ENCODE peak calls at places on chromosomes 3 and 15, in four cellular contexts. P, T, Q and J are unnamed samples.

GRCh38 chr3:160183375-160184076 is 41.7 kb upstream of the C3orf80 start:
- DNase-seq in Q (no peak), P (no peak), T (no peak), J (no peak)

GRCh38 chr3:184685646-184686045 is 26.2 kb downstream of the MAGEF1 start:
- DNase-seq in T (peak), Q (no peak), P (no peak), J (no peak)

GRCh38 chr15:81133782-81134461 is at the start of gene CFAP161:
- DNase-seq in Q (peak), P (no peak), T (no peak), J (no peak)

GRCh38 chr3:138441742-138442141 is 7.3 kb downstream of the ESYT3 start:
- DNase-seq in P (no peak), T (no peak), Q (peak), J (no peak)

GRCh38 chr15:39269821-39270220 is 311.1 kb upstream of the THBS1 start:
- DNase-seq in P (no peak), Q (no peak), T (no peak), J (no peak)

GRCh38 chr15:82122754-82123400 is 77.1 kb upstream of the MEX3B start:
- DNase-seq in T (peak), P (peak), Q (peak), J (peak)

GRCh38 chr3:5494913-5495519 is 307.5 kb downstream of the EDEM1 start:
- DNase-seq in T (no peak), Q (no peak), P (no peak), J (no peak)

GRCh38 chr3:127489357-127489756 is 101.2 kb downstream of the TPRA1 start:
- DNase-seq in T (no peak), P (no peak), Q (no peak), J (peak)

GRCh38 chr3:188345223-188345622 is 191.3 kb downstream of the LPP start:
- DNase-seq in P (no peak), Q (peak), T (no peak), J (no peak)

GRCh38 chr3:186073641-186074040 is 35.2 kb downstream of the ETV5 start:
- DNase-seq in Q (no peak), P (no peak), T (no peak), J (no peak)

GRCh38 chr3:122067214-122067550 is 12.0 kb downstream of the CD86 start:
- DNase-seq in T (no peak), Q (no peak), P (no peak), J (no peak)

GRCh38 chr15:55231455-55231854 is 34.7 kb upstream of the RSL24D1 start:
- DNase-seq in P (no peak), Q (no peak), T (no peak), J (no peak)
- TF ChIP-seq CTCF in P (no peak), Q (no peak), T (no peak), J (no peak)

DNA sequence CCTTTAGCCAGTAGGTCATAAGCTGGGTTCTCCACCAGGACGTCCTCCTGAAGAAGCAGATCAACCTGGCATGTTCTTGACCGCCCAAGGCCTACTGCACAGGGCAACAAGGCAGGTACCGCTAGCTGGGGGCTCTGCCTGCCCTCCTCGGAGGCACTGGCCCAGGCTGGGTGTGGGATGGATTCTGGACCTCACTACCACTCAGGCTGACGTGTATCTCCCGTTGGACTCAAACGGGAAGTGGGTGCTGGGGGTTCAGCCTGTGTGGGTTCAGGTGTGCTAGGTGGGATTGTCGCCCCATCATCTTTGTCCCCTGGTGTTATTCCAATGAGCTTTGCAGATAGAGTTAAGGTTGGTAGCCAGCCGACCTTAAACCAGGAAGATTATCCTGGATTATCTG is 95.0 kb upstream of the SNRPA1 start:
- DNase-seq in T (peak), P (no peak), Q (no peak), J (no peak)
- TF ChIP-seq CTCF in T (no peak), P (no peak), Q (no peak), J (no peak)

DNA sequence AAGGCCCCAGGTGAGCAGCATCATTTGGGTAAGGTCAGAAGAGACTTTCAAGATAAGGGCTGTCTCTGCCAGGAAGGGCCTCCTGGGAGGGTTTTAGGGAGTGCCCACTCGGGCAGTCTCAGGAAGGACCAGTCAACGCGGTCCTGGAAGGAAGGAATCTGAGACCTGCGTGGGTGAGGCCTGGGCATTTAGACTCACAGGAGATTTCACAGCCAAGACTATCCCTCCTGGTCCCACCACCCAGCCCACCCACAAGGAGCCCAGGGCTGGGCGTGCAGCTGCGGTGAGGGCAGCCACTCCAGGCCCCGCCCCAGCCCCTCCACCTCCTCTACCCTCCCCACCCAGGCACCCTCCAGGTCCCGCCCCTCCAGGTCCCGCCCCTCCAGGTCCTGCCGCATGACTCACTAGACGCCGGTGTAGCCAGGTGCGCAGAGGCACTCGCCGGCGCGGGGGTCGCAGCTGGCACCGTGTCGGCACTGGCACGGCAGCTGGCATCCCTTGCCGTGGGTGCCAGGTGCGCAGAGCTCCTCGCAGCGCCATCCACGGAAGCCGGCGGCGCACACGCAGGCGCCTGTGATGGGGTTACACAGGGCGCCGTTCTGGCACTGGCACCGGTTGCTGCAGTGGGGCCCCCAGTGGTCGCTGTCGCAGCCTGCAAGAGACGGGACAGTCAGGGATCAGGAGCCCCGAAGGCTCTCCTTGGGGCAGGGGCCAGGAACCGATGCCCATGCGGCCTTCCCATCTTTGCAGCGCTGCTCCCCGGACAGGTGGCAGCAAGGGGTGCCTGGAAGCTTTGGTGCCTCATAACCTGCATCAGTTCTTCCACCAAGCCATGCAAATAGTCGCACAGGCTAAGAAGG is 112.8 kb downstream of the RAB11A start:
- DNase-seq in T (no peak), P (no peak), Q (no peak), J (no peak)
- TF ChIP-seq CTCF in T (no peak), P (no peak), Q (peak), J (peak)

GRCh38 chr3:29520764-29521163 is 239.9 kb downstream of the RBMS3 start:
- DNase-seq in Q (no peak), P (no peak), T (no peak), J (no peak)
- TF ChIP-seq CTCF in Q (no peak), P (no peak), T (no peak), J (no peak)

DNA sequence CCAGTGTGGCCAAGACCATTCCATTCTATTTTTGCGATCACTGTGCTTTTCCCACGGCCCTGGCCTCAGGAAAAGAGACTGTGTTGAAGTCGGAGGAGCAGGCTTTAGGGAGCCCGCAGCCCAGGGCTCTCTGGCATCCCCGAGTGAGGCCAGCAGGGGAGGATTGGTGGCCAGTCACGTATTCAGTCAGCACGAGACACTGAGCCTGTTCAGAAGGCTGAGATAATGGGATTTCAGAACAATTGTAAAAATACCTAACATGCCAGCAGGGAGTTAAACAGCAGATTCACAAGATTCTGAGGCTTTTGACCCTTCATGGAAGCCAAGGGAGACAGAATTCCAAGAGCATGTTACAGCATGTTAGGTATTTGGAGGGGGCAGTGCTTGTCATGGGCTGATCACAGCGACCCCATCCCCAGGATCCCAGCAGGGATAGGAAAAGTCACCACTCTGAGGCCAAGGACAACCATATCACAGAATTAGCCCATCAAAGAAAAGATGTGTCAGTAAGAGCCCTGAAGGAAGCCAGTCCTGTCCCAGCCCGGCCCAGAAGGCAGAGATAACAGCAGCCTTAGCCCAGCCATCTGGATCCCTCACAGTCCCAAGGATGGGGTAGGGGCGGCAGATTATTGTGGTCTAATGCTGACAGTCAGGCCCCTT is 40.6 kb downstream of the AMOTL2 start:
- DNase-seq in P (peak), Q (peak), T (peak), J (peak)
- TF ChIP-seq CTCF in P (peak), Q (peak), T (peak), J (peak)

GRCh38 chr3:15794842-15795562 is 2.8 kb downstream of the ANKRD28 start:
- DNase-seq in P (no peak), Q (no peak), T (no peak), J (no peak)
- TF ChIP-seq CTCF in P (peak), Q (peak), T (no peak), J (peak)

GRCh38 chr15:28901987-28902745 is 16.4 kb downstream of the APBA2 start:
- DNase-seq in Q (no peak), P (no peak), T (peak), J (no peak)
- TF ChIP-seq CTCF in Q (peak), P (no peak), T (no peak), J (no peak)

DNA sequence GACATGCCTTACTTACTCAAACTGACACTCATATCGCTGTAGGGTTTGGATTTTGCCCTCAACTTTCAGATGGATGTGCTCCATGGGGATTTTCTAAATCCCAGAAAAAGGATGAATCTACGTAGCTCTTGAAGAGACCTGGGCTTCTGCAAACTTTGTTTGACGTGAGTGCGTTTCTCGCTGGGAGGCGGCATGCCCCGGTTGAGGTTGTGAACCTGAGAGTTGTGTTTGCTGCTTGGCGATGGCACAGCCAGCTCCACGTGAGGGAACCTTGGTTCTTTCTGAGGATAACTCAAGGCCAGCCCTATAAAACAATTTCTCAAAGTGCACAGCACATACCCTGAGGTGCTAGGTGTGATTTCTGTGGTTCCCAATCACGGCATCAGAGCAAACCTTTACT is 209.5 kb downstream of the ADAMTS17 start:
- DNase-seq in Q (no peak), T (no peak), P (no peak), J (no peak)
- TF ChIP-seq CTCF in Q (no peak), T (no peak), P (no peak), J (no peak)